ENCODE peak calls at places on chromosomes 5 and 9, in four cellular contexts. One of them, this sample, is unnamed.

GRCh38 chr5:127385936-127386335 is 95.3 kb downstream of the MEGF10 start:
- DNase-seq in HepG2: no peak
- DNase-seq in K562: no peak
- DNase-seq in H1: no peak
- DNase-seq in this sample: no peak

GRCh38 chr9:65444943-65445342 is 159.9 kb upstream of the FOXD4L5 start:
- DNase-seq in H1: no peak
- DNase-seq in HepG2: no peak
- DNase-seq in K562: no peak
- DNase-seq in this sample: no peak

GRCh38 chr5:146633273-146633672 is 117.3 kb upstream of the GPR151 start:
- DNase-seq in HepG2: no peak
- DNase-seq in H1: no peak
- DNase-seq in K562: no peak
- DNase-seq in this sample: no peak

GRCh38 chr9:89422151-89422918 is 75.6 kb downstream of the SEMA4D start:
- DNase-seq in H1: no peak
- DNase-seq in HepG2: no peak
- DNase-seq in K562: no peak
- DNase-seq in this sample: no peak

GRCh38 chr9:104279535-104280215 is 185.6 kb downstream of the SMC2 start:
- DNase-seq in H1: no peak
- DNase-seq in HepG2: no peak
- DNase-seq in K562: no peak
- DNase-seq in this sample: no peak

GRCh38 chr9:107212613-107213012 is 70.5 kb upstream of the RAD23B start:
- DNase-seq in HepG2: peak; percentile 21
- DNase-seq in H1: no peak
- DNase-seq in K562: no peak
- DNase-seq in this sample: no peak

GRCh38 chr9:95510610-95511231 is 6.0 kb downstream of the PTCH1 start:
- DNase-seq in H1: peak; percentile 89
- DNase-seq in HepG2: peak; percentile 85
- DNase-seq in K562: peak; percentile 83
- DNase-seq in this sample: peak; percentile 86

GRCh38 chr5:174045470-174046025 is at the start of gene NSG2:
- DNase-seq in HepG2: peak; percentile 83
- DNase-seq in H1: peak; percentile 83
- DNase-seq in K562: peak; percentile 85
- DNase-seq in this sample: peak; percentile 86

GRCh38 chr5:16673241-16673998 is 56.6 kb upstream of the RETREG1 start:
- DNase-seq in K562: no peak
- DNase-seq in H1: no peak
- DNase-seq in HepG2: no peak
- DNase-seq in this sample: no peak

GRCh38 chr5:176820937-176821336 is 10.6 kb downstream of the UNC5A start:
- DNase-seq in K562: no peak
- DNase-seq in HepG2: no peak
- DNase-seq in H1: no peak
- DNase-seq in this sample: no peak

GRCh38 chr5:13866792-13867191 is 77.7 kb downstream of the DNAH5 start:
- DNase-seq in H1: peak; percentile 69
- DNase-seq in HepG2: peak; percentile 21
- DNase-seq in K562: peak; percentile 34
- DNase-seq in this sample: no peak

GRCh38 chr5:135458921-135459331 is 6.8 kb upstream of the TIFAB start:
- DNase-seq in HepG2: no peak
- DNase-seq in K562: peak; percentile 44
- DNase-seq in H1: no peak
- DNase-seq in this sample: peak; percentile 7

GRCh38 chr9:97773091-97773490 is 76.0 kb upstream of the XPA start:
- DNase-seq in HepG2: no peak
- DNase-seq in H1: no peak
- DNase-seq in K562: no peak
- DNase-seq in this sample: no peak

GRCh38 chr9:97774657-97775056 is 77.5 kb upstream of the XPA start:
- DNase-seq in K562: no peak
- DNase-seq in HepG2: no peak
- DNase-seq in H1: no peak
- DNase-seq in this sample: no peak

GRCh38 chr9:97773723-97774122 is 76.6 kb upstream of the XPA start:
- DNase-seq in H1: no peak
- DNase-seq in HepG2: no peak
- DNase-seq in K562: no peak
- DNase-seq in this sample: no peak

GRCh38 chr9:97770808-97771372 is 73.8 kb upstream of the XPA start:
- DNase-seq in HepG2: no peak
- DNase-seq in H1: no peak
- DNase-seq in K562: no peak
- DNase-seq in this sample: no peak

DNA sequence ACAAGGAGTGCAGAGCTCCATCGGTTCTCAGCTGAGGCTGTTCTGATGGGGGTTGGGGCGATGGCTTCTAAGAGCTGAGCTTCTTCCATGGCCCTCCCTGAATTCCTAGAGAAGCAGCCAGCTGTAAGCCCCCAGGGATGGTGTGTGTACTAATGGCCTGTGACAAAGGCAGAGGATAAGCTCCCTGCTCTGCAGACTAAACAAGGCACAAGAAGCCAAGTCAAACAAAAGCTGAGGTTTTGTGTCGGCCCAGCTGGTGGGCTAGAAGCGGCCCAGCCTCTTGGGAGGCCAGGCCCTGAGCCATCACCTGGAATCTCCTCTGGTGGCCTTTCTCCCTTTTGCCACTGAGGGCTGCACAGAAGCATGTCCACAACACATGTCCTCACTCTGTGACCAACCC is 75.0 kb upstream of the XPA start:
- DNase-seq in H1: no peak
- DNase-seq in HepG2: no peak
- DNase-seq in K562: no peak
- DNase-seq in this sample: no peak
- TF ChIP-seq FOSL1 in H1: no peak
- TF ChIP-seq FOSL1 in HepG2: no peak
- TF ChIP-seq FOSL1 in K562: no peak
- TF ChIP-seq FOSL1 in this sample: no peak

GRCh38 chr5:148459669-148460068 is 75.9 kb downstream of the FBXO38 start:
- DNase-seq in HepG2: no peak
- DNase-seq in K562: no peak
- DNase-seq in H1: no peak
- DNase-seq in this sample: no peak

GRCh38 chr5:148454576-148454975 is 70.8 kb downstream of the FBXO38 start:
- DNase-seq in K562: no peak
- DNase-seq in HepG2: no peak
- DNase-seq in H1: no peak
- DNase-seq in this sample: no peak

GRCh38 chr5:148455055-148455675 is 71.4 kb downstream of the FBXO38 start:
- DNase-seq in HepG2: no peak
- DNase-seq in H1: no peak
- DNase-seq in K562: no peak
- DNase-seq in this sample: no peak

GRCh38 chr5:148458036-148458888 is 74.5 kb downstream of the FBXO38 start:
- DNase-seq in HepG2: no peak
- DNase-seq in H1: no peak
- DNase-seq in K562: no peak
- DNase-seq in this sample: no peak

GRCh38 chr5:148457183-148457620 is 73.4 kb downstream of the FBXO38 start:
- DNase-seq in HepG2: no peak
- DNase-seq in K562: no peak
- DNase-seq in H1: no peak
- DNase-seq in this sample: no peak
- TF ChIP-seq FOSL1 in HepG2: no peak
- TF ChIP-seq FOSL1 in K562: no peak
- TF ChIP-seq FOSL1 in H1: no peak
- TF ChIP-seq FOSL1 in this sample: no peak

GRCh38 chr5:64766105-64766504 is 2.4 kb downstream of the SREK1IP1 start:
- DNase-seq in K562: peak; percentile 12
- DNase-seq in HepG2: peak; percentile 30
- DNase-seq in H1: no peak
- DNase-seq in this sample: no peak
- TF ChIP-seq FOSL1 in K562: no peak
- TF ChIP-seq FOSL1 in HepG2: no peak
- TF ChIP-seq FOSL1 in H1: no peak
- TF ChIP-seq FOSL1 in this sample: no peak

DNA sequence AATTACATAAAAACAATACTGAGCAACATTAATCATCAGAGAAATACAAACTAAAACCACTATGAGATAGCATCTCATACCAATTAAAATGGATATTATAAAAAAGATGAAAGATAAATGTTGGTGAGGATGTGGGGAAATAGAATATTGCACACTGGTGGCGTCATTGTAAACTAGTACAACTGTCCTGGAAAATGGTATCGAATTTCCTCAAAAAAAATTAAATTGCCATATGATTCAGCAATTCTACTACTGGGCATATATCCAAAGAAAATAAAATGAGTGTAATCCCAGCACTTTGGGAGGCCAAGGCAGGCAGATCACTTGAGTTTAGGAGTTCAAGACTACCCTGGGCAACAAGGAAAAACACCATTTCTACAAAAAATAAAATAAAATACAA is 326.0 kb upstream of the FTMT start:
- DNase-seq in H1: no peak
- DNase-seq in HepG2: no peak
- DNase-seq in K562: no peak
- DNase-seq in this sample: no peak
- TF ChIP-seq FOSL1 in H1: no peak
- TF ChIP-seq FOSL1 in HepG2: no peak
- TF ChIP-seq FOSL1 in K562: no peak
- TF ChIP-seq FOSL1 in this sample: no peak

GRCh38 chr9:132367613-132368305 is 13.0 kb upstream of the SETX start:
- DNase-seq in K562: no peak
- DNase-seq in H1: no peak
- DNase-seq in HepG2: no peak
- DNase-seq in this sample: no peak

GRCh38 chr9:132370592-132370991 is 15.8 kb upstream of the SETX start:
- DNase-seq in HepG2: no peak
- DNase-seq in H1: no peak
- DNase-seq in K562: no peak
- DNase-seq in this sample: no peak

GRCh38 chr9:132369421-132369820 is 14.6 kb upstream of the SETX start:
- DNase-seq in K562: no peak
- DNase-seq in H1: no peak
- DNase-seq in HepG2: no peak
- DNase-seq in this sample: no peak

GRCh38 chr9:132372177-132373095 is 17.6 kb upstream of the SETX start:
- DNase-seq in HepG2: no peak
- DNase-seq in H1: no peak
- DNase-seq in K562: no peak
- DNase-seq in this sample: no peak
- TF ChIP-seq FOSL1 in HepG2: no peak
- TF ChIP-seq FOSL1 in H1: no peak
- TF ChIP-seq FOSL1 in K562: no peak
- TF ChIP-seq FOSL1 in this sample: no peak